ENCODE peak calls at places on chromosomes 12 and 14, in nine cellular contexts. B, T, Q, J, U, R, W, O and A are unnamed samples.

GRCh38 chr12:115224031-115224430 is 540.1 kb upstream of the TBX3 start:
- ATAC-seq in B (no peak), T (no peak), Q (no peak), J (no peak), U (no peak), R (no peak), W (peak), O (no peak), A (no peak)

GRCh38 chr12:79938843-79939242 is 3.9 kb upstream of the PPP1R12A start:
- ATAC-seq in B (no peak), T (no peak), Q (no peak), J (no peak), U (no peak), R (no peak), W (no peak), O (no peak), A (no peak)

GRCh38 chr14:89660183-89660582 is 243.2 kb upstream of the FOXN3 start:
- ATAC-seq in B (peak), T (no peak), Q (no peak), J (no peak), U (no peak), R (no peak), W (peak), O (no peak), A (no peak)

GRCh38 chr14:93173943-93174395 is 10.7 kb downstream of the MOAP1 start:
- ATAC-seq in B (no peak), T (no peak), Q (no peak), J (no peak), U (no peak), R (no peak), W (no peak), O (peak), A (peak)

GRCh38 chr12:119181944-119182343 is 3.2 kb downstream of the HSPB8 start:
- ATAC-seq in B (no peak), T (no peak), Q (no peak), J (no peak), U (no peak), R (no peak), W (no peak), O (no peak), A (no peak)

GRCh38 chr14:31429791-31430190 is 9.4 kb upstream of the HEATR5A start:
- ATAC-seq in B (no peak), T (no peak), Q (no peak), J (no peak), U (no peak), R (no peak), W (no peak), O (peak), A (no peak)

GRCh38 chr12:29589271-29589670 is 91.8 kb upstream of the OVCH1 start:
- ATAC-seq in B (no peak), T (no peak), Q (peak), J (no peak), U (peak), R (no peak), W (no peak), O (no peak), A (no peak)

GRCh38 chr12:21683115-21683514 is 25.5 kb upstream of the LDHB start:
- ATAC-seq in B (no peak), T (no peak), Q (no peak), J (no peak), U (no peak), R (no peak), W (peak), O (no peak), A (no peak)

GRCh38 chr12:67517181-67517887 is 131.2 kb upstream of the DYRK2 start:
- ATAC-seq in B (peak), T (no peak), Q (no peak), J (peak), U (no peak), R (no peak), W (no peak), O (no peak), A (peak)

GRCh38 chr12:119682635-119683340 is 14.9 kb downstream of the PRKAB1 start:
- ATAC-seq in B (no peak), T (no peak), Q (peak), J (peak), U (peak), R (no peak), W (peak), O (no peak), A (no peak)

GRCh38 chr12:63045020-63045860 is 105.8 kb downstream of the AVPR1A start:
- ATAC-seq in B (peak), T (no peak), Q (no peak), J (peak), U (no peak), R (no peak), W (no peak), O (no peak), A (no peak)

GRCh38 chr12:89236237-89236636 is 116.1 kb downstream of the DUSP6 start:
- ATAC-seq in B (no peak), T (no peak), Q (no peak), J (no peak), U (no peak), R (no peak), W (no peak), O (no peak), A (peak)

GRCh38 chr12:131620520-131620919 is 90.4 kb upstream of the SFSWAP start:
- ATAC-seq in B (no peak), T (no peak), Q (no peak), J (no peak), U (no peak), R (no peak), W (no peak), O (no peak), A (no peak)

GRCh38 chr12:104974626-104975290 is 11.4 kb upstream of the NOPCHAP1 start:
- ATAC-seq in B (no peak), T (no peak), Q (peak), J (no peak), U (peak), R (no peak), W (peak), O (peak), A (peak)

GRCh38 chr14:68715032-68715924 is 77.6 kb downstream of the ZFP36L1 start:
- ATAC-seq in B (no peak), T (no peak), Q (no peak), J (no peak), U (peak), R (no peak), W (peak), O (peak), A (peak)

GRCh38 chr12:93060071-93060665 is 131.1 kb upstream of the EEA1 start:
- ATAC-seq in B (no peak), T (no peak), Q (peak), J (no peak), U (peak), R (no peak), W (no peak), O (peak), A (no peak)

GRCh38 chr12:76117067-76117691 is 32.7 kb upstream of the NAP1L1 start:
- ATAC-seq in B (no peak), T (no peak), Q (no peak), J (no peak), U (no peak), R (no peak), W (no peak), O (no peak), A (no peak)

GRCh38 chr14:81819344-81819743 is 285.7 kb upstream of the SEL1L start:
- ATAC-seq in B (peak), T (no peak), Q (no peak), J (no peak), U (no peak), R (no peak), W (no peak), O (no peak), A (no peak)

GRCh38 chr12:132834181-132834711 is 5.6 kb upstream of the GOLGA3 start:
- ATAC-seq in B (no peak), T (peak), Q (no peak), J (no peak), U (no peak), R (peak), W (no peak), O (peak), A (no peak)

GRCh38 chr12:10641735-10642500 is 28.5 kb upstream of the MAGOHB start:
- ATAC-seq in B (no peak), T (no peak), Q (no peak), J (no peak), U (no peak), R (no peak), W (no peak), O (no peak), A (peak)

GRCh38 chr12:55637467-55637866 is 775 bp downstream of the OR10P1 start:
- ATAC-seq in B (no peak), T (peak), Q (no peak), J (no peak), U (no peak), R (peak), W (no peak), O (peak), A (no peak)

GRCh38 chr12:53956251-53956887 is 1.7 kb downstream of the HOXC12 start:
- ATAC-seq in B (no peak), T (peak), Q (no peak), J (no peak), U (no peak), R (peak), W (no peak), O (peak), A (peak)

GRCh38 chr14:93430319-93430801 is 379 bp upstream of the UNC79 start:
- ATAC-seq in B (peak), T (no peak), Q (no peak), J (no peak), U (no peak), R (no peak), W (no peak), O (no peak), A (no peak)

GRCh38 chr14:89792489-89793366 is 161.8 kb downstream of the EFCAB11 start:
- ATAC-seq in B (peak), T (no peak), Q (peak), J (peak), U (no peak), R (no peak), W (peak), O (no peak), A (no peak)

GRCh38 chr12:56930241-56930640 is 4.0 kb downstream of the SDR9C7 start:
- ATAC-seq in B (no peak), T (no peak), Q (no peak), J (no peak), U (no peak), R (no peak), W (no peak), O (no peak), A (no peak)

GRCh38 chr12:9607816-9608215 is at the start of gene KLRB1:
- ATAC-seq in B (no peak), T (peak), Q (no peak), J (no peak), U (no peak), R (no peak), W (no peak), O (no peak), A (no peak)

GRCh38 chr12:121005346-121005815 is 10.9 kb downstream of the C12orf43 start:
- ATAC-seq in B (no peak), T (peak), Q (peak), J (no peak), U (peak), R (no peak), W (no peak), O (peak), A (peak)

GRCh38 chr12:130298322-130298721 is 39.4 kb upstream of the PIWIL1 start:
- ATAC-seq in B (no peak), T (no peak), Q (no peak), J (no peak), U (no peak), R (no peak), W (no peak), O (no peak), A (no peak)

GRCh38 chr12:46493352-46494209 is 121.0 kb upstream of the SLC38A2 start:
- ATAC-seq in B (no peak), T (no peak), Q (no peak), J (no peak), U (no peak), R (no peak), W (peak), O (no peak), A (no peak)

GRCh38 chr12:20392339-20392738 is 24.0 kb downstream of the PDE3A start:
- ATAC-seq in B (no peak), T (no peak), Q (no peak), J (no peak), U (no peak), R (no peak), W (no peak), O (no peak), A (no peak)